ENCODE peak calls at places on chromosomes 2 and 18, in six cellular contexts. One of them, this sample, is unnamed.

GRCh38 chr2:223523541-223523940 is 78.6 kb downstream of the SCG2 start:
- DNase-seq in GM23248: peak; percentile 77
- DNase-seq in GM23338: no peak
- DNase-seq in PC-3: peak; percentile 50
- DNase-seq in HCT116: peak; percentile 94
- DNase-seq in hepatocyte: no peak
- DNase-seq in this sample: no peak

GRCh38 chr18:59783138-59783537 is 85.9 kb upstream of the CCBE1 start:
- DNase-seq in PC-3: peak; percentile 82
- DNase-seq in GM23248: peak; percentile 71
- DNase-seq in hepatocyte: peak; percentile 64
- DNase-seq in GM23338: peak; percentile 83
- DNase-seq in HCT116: peak; percentile 85
- DNase-seq in this sample: peak; percentile 8

GRCh38 chr2:120305296-120305695 is 40.6 kb upstream of the INHBB start:
- DNase-seq in GM23248: no peak
- DNase-seq in GM23338: peak; percentile 41
- DNase-seq in HCT116: no peak
- DNase-seq in hepatocyte: peak; percentile 45
- DNase-seq in PC-3: peak; percentile 28
- DNase-seq in this sample: no peak

GRCh38 chr2:37896319-37896718 is 28.8 kb upstream of the RMDN2 start:
- DNase-seq in GM23338: peak; percentile 61
- DNase-seq in PC-3: peak; percentile 12
- DNase-seq in hepatocyte: no peak
- DNase-seq in HCT116: no peak
- DNase-seq in GM23248: no peak
- DNase-seq in this sample: no peak

GRCh38 chr2:220506466-220506865 is 879.0 kb downstream of the SLC4A3 start:
- DNase-seq in GM23248: no peak
- DNase-seq in PC-3: no peak
- DNase-seq in HCT116: no peak
- DNase-seq in hepatocyte: no peak
- DNase-seq in GM23338: no peak
- DNase-seq in this sample: no peak

GRCh38 chr18:25650201-25650941 is 298.4 kb upstream of the ZNF521 start:
- DNase-seq in HCT116: no peak
- DNase-seq in GM23338: no peak
- DNase-seq in hepatocyte: no peak
- DNase-seq in PC-3: no peak
- DNase-seq in GM23248: peak; percentile 96
- DNase-seq in this sample: no peak

GRCh38 chr2:222318026-222318711 is 19.4 kb upstream of the PAX3 start:
- DNase-seq in PC-3: peak; percentile 67
- DNase-seq in HCT116: peak; percentile 35
- DNase-seq in GM23338: peak; percentile 90
- DNase-seq in GM23248: peak; percentile 70
- DNase-seq in hepatocyte: peak; percentile 84
- DNase-seq in this sample: peak; percentile 74

GRCh38 chr18:67043276-67043675 is 439.4 kb upstream of the CDH19 start:
- DNase-seq in GM23248: no peak
- DNase-seq in GM23338: peak; percentile 45
- DNase-seq in PC-3: no peak
- DNase-seq in HCT116: no peak
- DNase-seq in hepatocyte: no peak
- DNase-seq in this sample: no peak

GRCh38 chr2:715038-715437 is 37.8 kb upstream of the TMEM18 start:
- DNase-seq in hepatocyte: no peak
- DNase-seq in HCT116: no peak
- DNase-seq in PC-3: no peak
- DNase-seq in GM23248: no peak
- DNase-seq in GM23338: no peak
- DNase-seq in this sample: no peak

GRCh38 chr18:59990121-59990818 is 90.5 kb downstream of the PMAIP1 start:
- DNase-seq in hepatocyte: no peak
- DNase-seq in GM23338: no peak
- DNase-seq in GM23248: no peak
- DNase-seq in PC-3: peak; percentile 73
- DNase-seq in HCT116: no peak
- DNase-seq in this sample: no peak

GRCh38 chr2:237590272-237591020 is at the start of gene RAB17:
- DNase-seq in hepatocyte: peak; percentile 85
- DNase-seq in GM23248: peak; percentile 50
- DNase-seq in HCT116: peak; percentile 65
- DNase-seq in PC-3: peak; percentile 65
- DNase-seq in GM23338: peak; percentile 47
- DNase-seq in this sample: peak; percentile 91

GRCh38 chr2:8575810-8576423 is 105.9 kb upstream of the ID2 start:
- DNase-seq in GM23248: no peak
- DNase-seq in GM23338: no peak
- DNase-seq in HCT116: no peak
- DNase-seq in hepatocyte: no peak
- DNase-seq in PC-3: no peak
- DNase-seq in this sample: no peak

GRCh38 chr2:200795044-200795443 is 16.7 kb upstream of the BZW1 start:
- DNase-seq in GM23248: peak; percentile 34
- DNase-seq in PC-3: no peak
- DNase-seq in GM23338: peak; percentile 46
- DNase-seq in hepatocyte: peak; percentile 31
- DNase-seq in HCT116: no peak
- DNase-seq in this sample: no peak

GRCh38 chr18:49022311-49023280 is 71.8 kb upstream of the SMAD7 start:
- DNase-seq in GM23338: no peak
- DNase-seq in hepatocyte: peak; percentile 3
- DNase-seq in GM23248: no peak
- DNase-seq in HCT116: no peak
- DNase-seq in PC-3: no peak
- DNase-seq in this sample: peak; percentile 28

GRCh38 chr2:120622159-120622869 is 113.4 kb upstream of the GLI2 start:
- DNase-seq in PC-3: no peak
- DNase-seq in GM23338: no peak
- DNase-seq in hepatocyte: no peak
- DNase-seq in GM23248: no peak
- DNase-seq in HCT116: no peak
- DNase-seq in this sample: no peak

GRCh38 chr2:20434588-20435294 is 12.1 kb upstream of the RHOB start:
- DNase-seq in hepatocyte: no peak
- DNase-seq in GM23248: no peak
- DNase-seq in HCT116: no peak
- DNase-seq in GM23338: no peak
- DNase-seq in PC-3: no peak
- DNase-seq in this sample: no peak

GRCh38 chr2:121828281-121828731 is 72.9 kb downstream of the TSN start:
- DNase-seq in GM23338: peak; percentile 39
- DNase-seq in GM23248: no peak
- DNase-seq in HCT116: no peak
- DNase-seq in hepatocyte: no peak
- DNase-seq in PC-3: no peak
- DNase-seq in this sample: no peak

DNA sequence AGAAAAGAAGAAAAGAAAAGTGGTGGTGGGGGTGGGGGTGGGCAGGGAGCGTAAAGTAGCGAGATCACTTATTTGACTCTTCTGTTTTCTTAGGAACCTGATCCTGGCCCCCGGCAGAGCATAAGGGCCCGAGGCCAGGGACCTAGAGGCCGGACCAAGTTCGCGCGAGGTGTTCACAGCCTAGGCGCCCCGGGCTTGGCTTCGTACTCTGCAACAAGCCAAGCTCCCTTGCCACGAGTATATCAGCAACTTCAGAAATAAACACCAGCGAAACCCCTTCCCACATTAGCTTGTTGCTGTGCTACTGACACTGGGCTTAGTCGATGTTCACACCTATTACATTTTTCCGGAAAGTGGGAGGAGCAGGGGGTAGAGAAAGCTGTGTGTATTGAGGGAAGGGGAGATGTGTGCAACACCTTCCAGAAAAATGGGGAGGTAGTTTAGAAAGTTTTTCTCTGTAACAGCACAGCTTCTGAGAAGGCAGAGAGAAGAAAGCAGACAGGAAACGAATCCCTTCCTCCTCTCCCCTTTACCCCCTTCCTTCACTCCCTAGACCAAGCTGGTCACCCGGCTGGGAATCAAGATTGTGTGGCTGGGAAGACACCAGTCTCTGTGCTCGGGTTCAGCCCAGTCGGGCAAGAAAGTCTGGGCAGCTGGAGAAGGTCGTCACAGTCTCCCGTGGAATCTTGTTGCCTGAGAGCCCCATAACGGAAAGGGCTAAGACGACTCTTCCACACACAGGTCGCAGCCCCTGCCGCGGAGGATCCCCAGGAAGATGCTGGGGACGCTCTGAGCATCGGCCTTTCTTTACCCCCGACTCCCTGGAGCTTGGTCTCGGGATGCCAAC is 12.0 kb upstream of the SATB2 start:
- DNase-seq in PC-3: no peak
- DNase-seq in HCT116: no peak
- DNase-seq in hepatocyte: no peak
- DNase-seq in GM23248: no peak
- DNase-seq in GM23338: peak; percentile 28
- DNase-seq in this sample: no peak
- H3K36me3 ChIP-seq in PC-3: no peaks in the 10 kb centered on the region
- H3K36me3 ChIP-seq in HCT116: no peaks in the 10 kb centered on the region
- H3K36me3 ChIP-seq in hepatocyte: no peaks in the 10 kb centered on the region
- H3K36me3 ChIP-seq in GM23248: no peaks in the 10 kb centered on the region
- H3K36me3 ChIP-seq in GM23338: no peaks in the 10 kb centered on the region
- H3K36me3 ChIP-seq in this sample: no peaks in the 10 kb centered on the region

DNA sequence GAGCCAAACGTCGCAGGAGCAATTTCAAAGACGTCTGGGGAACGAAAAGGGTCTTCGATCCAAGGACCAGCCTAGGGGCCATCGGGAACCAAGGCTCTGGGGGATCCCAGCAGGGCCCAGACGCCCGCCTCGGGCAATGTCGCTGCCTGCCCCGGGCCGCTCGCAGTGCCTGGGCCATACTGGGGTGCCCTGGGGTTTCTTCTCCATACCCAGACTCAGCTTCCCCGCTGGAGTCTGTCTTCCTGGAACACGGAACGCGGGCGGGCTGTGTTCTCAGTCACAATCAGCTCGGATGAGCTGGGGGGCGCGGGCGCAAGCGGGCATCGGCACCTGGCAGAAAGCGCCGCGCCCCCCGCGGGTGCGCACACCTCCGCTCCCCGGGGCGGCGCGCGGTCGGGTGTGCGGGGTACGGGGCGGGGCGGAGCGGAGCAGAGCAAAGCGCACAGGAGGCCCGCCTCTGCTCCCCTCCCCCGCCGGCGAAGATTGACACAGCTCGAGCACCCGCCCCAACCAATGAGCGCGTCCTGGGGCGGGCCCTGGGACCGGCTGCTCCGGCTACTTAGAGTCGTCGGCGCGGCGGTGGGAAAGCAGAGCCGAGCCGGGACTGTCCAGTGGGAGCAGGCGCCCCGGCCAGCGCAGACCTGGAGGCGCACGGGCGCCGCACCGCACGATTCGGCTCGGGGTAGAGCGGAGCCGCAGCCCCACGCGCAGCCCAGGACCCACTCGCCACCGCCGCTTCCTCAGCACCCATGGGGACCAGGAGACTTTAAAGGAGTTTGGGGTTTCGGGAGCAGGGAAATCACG is at the start of gene LRATD1:
- DNase-seq in HCT116: no peak
- DNase-seq in PC-3: peak; percentile 93
- DNase-seq in GM23248: peak; percentile 88
- DNase-seq in GM23338: peak; percentile 97
- DNase-seq in hepatocyte: peak; percentile 95
- DNase-seq in this sample: no peak
- TF ChIP-seq EZH2 in HCT116: no peak
- TF ChIP-seq EZH2 in PC-3: no peak
- TF ChIP-seq EZH2 in GM23248: no peak
- TF ChIP-seq EZH2 in GM23338: peak; percentile 23
- TF ChIP-seq EZH2 in hepatocyte: no peak
- TF ChIP-seq EZH2 in this sample: no peak

GRCh38 chr18:23847321-23847986 is 158.2 kb downstream of the LAMA3 start:
- DNase-seq in hepatocyte: no peak
- DNase-seq in GM23248: no peak
- DNase-seq in GM23338: no peak
- DNase-seq in PC-3: no peak
- DNase-seq in HCT116: no peak
- DNase-seq in this sample: no peak
- H3K9me2 ChIP-seq in hepatocyte: no peaks in the 10 kb centered on the region
- H3K9me2 ChIP-seq in GM23248: no peaks in the 10 kb centered on the region
- H3K9me2 ChIP-seq in GM23338: peaks cover 7% of the 10 kb centered on the region
- H3K9me2 ChIP-seq in PC-3: no peaks in the 10 kb centered on the region
- H3K9me2 ChIP-seq in HCT116: no peaks in the 10 kb centered on the region
- H3K9me2 ChIP-seq in this sample: no peaks in the 10 kb centered on the region

GRCh38 chr2:85847051-85847588 is 41.7 kb downstream of the ST3GAL5 start:
- DNase-seq in HCT116: no peak
- DNase-seq in PC-3: no peak
- DNase-seq in GM23248: no peak
- DNase-seq in GM23338: no peak
- DNase-seq in hepatocyte: no peak
- DNase-seq in this sample: no peak

GRCh38 chr2:85844486-85844885 is 44.3 kb downstream of the ST3GAL5 start:
- DNase-seq in GM23338: no peak
- DNase-seq in hepatocyte: no peak
- DNase-seq in GM23248: no peak
- DNase-seq in PC-3: no peak
- DNase-seq in HCT116: no peak
- DNase-seq in this sample: no peak

GRCh38 chr2:85840091-85840490 is 48.7 kb downstream of the ST3GAL5 start:
- DNase-seq in PC-3: no peak
- DNase-seq in GM23338: no peak
- DNase-seq in HCT116: no peak
- DNase-seq in hepatocyte: no peak
- DNase-seq in GM23248: no peak
- DNase-seq in this sample: no peak

GRCh38 chr2:85846411-85846810 is 42.4 kb downstream of the ST3GAL5 start:
- DNase-seq in GM23338: no peak
- DNase-seq in PC-3: peak; percentile 25
- DNase-seq in hepatocyte: no peak
- DNase-seq in HCT116: no peak
- DNase-seq in GM23248: peak; percentile 78
- DNase-seq in this sample: no peak

DNA sequence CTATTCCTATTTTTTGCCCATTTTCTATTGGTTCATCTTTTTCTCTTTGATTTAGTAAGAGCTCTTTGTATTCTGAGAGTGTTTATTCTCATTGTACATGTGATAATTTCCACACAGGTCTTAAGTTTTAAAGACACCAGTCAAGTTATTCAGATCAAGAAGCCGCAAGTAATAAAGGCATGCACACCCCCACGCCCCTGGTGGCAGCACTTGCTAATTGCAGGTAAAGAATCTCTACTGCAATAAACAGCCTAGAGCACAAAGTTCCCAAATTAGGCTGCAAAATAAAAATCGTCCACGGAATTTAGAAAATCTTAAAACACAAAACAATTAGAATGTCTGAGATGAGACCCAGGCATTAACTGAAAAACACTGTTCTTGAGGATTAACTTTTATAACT is 45.2 kb downstream of the ST3GAL5 start:
- DNase-seq in PC-3: peak; percentile 63
- DNase-seq in hepatocyte: no peak
- DNase-seq in GM23248: no peak
- DNase-seq in HCT116: no peak
- DNase-seq in GM23338: peak; percentile 72
- DNase-seq in this sample: no peak
- H3K36me3 ChIP-seq in PC-3: no peaks in the 10 kb centered on the region
- H3K36me3 ChIP-seq in hepatocyte: no peaks in the 10 kb centered on the region
- H3K36me3 ChIP-seq in GM23248: peaks cover 13% of the 10 kb centered on the region
- H3K36me3 ChIP-seq in HCT116: no peaks in the 10 kb centered on the region
- H3K36me3 ChIP-seq in GM23338: no peaks in the 10 kb centered on the region
- H3K36me3 ChIP-seq in this sample: peaks cover 8% of the 10 kb centered on the region